ENCODE peak calls at places on chromosomes 2 and 18, in four cellular contexts. R is dermis microvascular lymphatic vessel endothelial cell, O is NCI-H2171 treated with DMSO at 0.1 percent for 48 hours, J is mesendoderm. Q is an unnamed sample.

GRCh38 chr2:88187038-88187676 is 17.0 kb downstream of the THNSL2 start:
- DNase-seq in O (peak), J (peak), R (peak), Q (peak)

GRCh38 chr18:79697976-79698375 is 18.4 kb downstream of the CTDP1 start:
- DNase-seq in R (no peak), J (no peak), O (no peak), Q (no peak)

GRCh38 chr2:85900366-85900765 is 11.6 kb upstream of the ST3GAL5 start:
- DNase-seq in O (no peak), R (no peak), J (no peak), Q (no peak)

GRCh38 chr2:64453710-64454315 is at the start of gene LGALSL:
- DNase-seq in R (peak), O (peak), J (peak), Q (peak)

GRCh38 chr2:25233916-25234610 is 65.7 kb upstream of the POMC start:
- DNase-seq in R (no peak), J (no peak), O (no peak), Q (no peak)

GRCh38 chr2:102520009-102520408 is 47.0 kb downstream of the SLC9A4 start:
- DNase-seq in R (no peak), O (peak), J (peak), Q (peak)

GRCh38 chr2:94994914-94995236 is 30.6 kb upstream of the MAL start:
- DNase-seq in O (no peak), J (no peak), R (no peak), Q (no peak)

GRCh38 chr2:109381327-109381820 is 232.4 kb downstream of the SEPTIN10 start:
- DNase-seq in J (no peak), O (no peak), R (no peak), Q (no peak)

GRCh38 chr2:132943829-132944228 is 273.8 kb upstream of the LYPD1 start:
- DNase-seq in R (no peak), O (no peak), J (no peak), Q (no peak)

GRCh38 chr2:189836644-189837043 is 52.4 kb downstream of the PMS1 start:
- DNase-seq in R (no peak), J (peak), O (peak), Q (peak)

GRCh38 chr2:28398101-28398834 is 5.6 kb downstream of the FOSL2 start:
- DNase-seq in R (no peak), O (peak), J (no peak), Q (no peak)

GRCh38 chr2:112162956-112163355 is 24.8 kb downstream of the FBLN7 start:
- DNase-seq in O (no peak), R (no peak), J (no peak), Q (no peak)

GRCh38 chr2:7881456-7881855 is 800.4 kb upstream of the ID2 start:
- DNase-seq in R (no peak), J (no peak), O (no peak), Q (no peak)

GRCh38 chr2:1839066-1839756 is 94.9 kb upstream of the PXDN start:
- DNase-seq in J (no peak), O (no peak), R (no peak), Q (no peak)

GRCh38 chr2:25314514-25315315 is 27.0 kb downstream of the DNMT3A start:
- DNase-seq in R (peak), J (peak), O (peak), Q (peak)

GRCh38 chr2:3725002-3725401 is 21.6 kb downstream of the DCDC2C start:
- DNase-seq in O (no peak), R (no peak), J (no peak), Q (no peak)

GRCh38 chr18:50454379-50455005 is 79.6 kb downstream of the SKA1 start:
- DNase-seq in O (peak), R (no peak), J (peak), Q (no peak)

GRCh38 chr2:213069531-213069930 is 81.9 kb downstream of the IKZF2 start:
- DNase-seq in O (no peak), R (no peak), J (no peak), Q (no peak)

GRCh38 chr2:118554616-118555015 is 292.8 kb downstream of the EN1 start:
- DNase-seq in J (no peak), O (no peak), R (no peak), Q (no peak)

GRCh38 chr2:25086070-25086560 is 44.2 kb downstream of the EFR3B start:
- DNase-seq in O (no peak), R (no peak), J (no peak), Q (no peak)

GRCh38 chr2:64177315-64177714 is 33.1 kb upstream of the PELI1 start:
- DNase-seq in J (peak), O (no peak), R (no peak), Q (no peak)

GRCh38 chr2:204533629-204534370 is 11.5 kb upstream of the PARD3B start:
- DNase-seq in R (no peak), J (no peak), O (no peak), Q (peak)

GRCh38 chr2:236355911-236356310 is 91.7 kb upstream of the ASB18 start:
- DNase-seq in R (no peak), O (no peak), J (no peak), Q (no peak)

GRCh38 chr18:79385749-79386341 is 9.9 kb upstream of the NFATC1 start:
- DNase-seq in R (no peak), O (peak), J (no peak), Q (no peak)

GRCh38 chr2:179172894-179173293 is 91.7 kb downstream of the SESTD1 start:
- DNase-seq in O (no peak), R (no peak), J (no peak), Q (no peak)

GRCh38 chr2:124894199-124894598 is 869.1 kb downstream of the CNTNAP5 start:
- DNase-seq in R (no peak), J (no peak), O (no peak), Q (no peak)

GRCh38 chr2:207546822-207547221 is 17.1 kb downstream of the CREB1 start:
- DNase-seq in O (no peak), J (no peak), R (no peak), Q (no peak)

GRCh38 chr2:145724499-145724898 is 1204.6 kb upstream of the ZEB2 start:
- DNase-seq in R (no peak), J (no peak), O (no peak), Q (no peak)

GRCh38 chr18:77141401-77142118 is 9.0 kb upstream of the MBP start:
- DNase-seq in J (no peak), R (no peak), O (no peak), Q (no peak)

GRCh38 chr2:70340921-70341765 is 39.3 kb upstream of the FAM136A start:
- DNase-seq in R (peak), J (peak), O (peak), Q (peak)

GRCh38 chr18:59536181-59536580 is 161.0 kb downstream of the CCBE1 start:
- DNase-seq in J (no peak), R (no peak), O (no peak), Q (peak)